ENCODE peak calls at places on chromosomes 7 and 10, in seven cellular contexts. M, Q, B, F, G, I and H are unnamed samples.

GRCh38 chr10:126157127-126157526 is 231.2 kb downstream of the ADAM12 start:
- DNase-seq in M (no peak), B (no peak), Q (no peak), I (no peak), G (no peak), F (no peak), H (no peak)

GRCh38 chr10:71218046-71218832 is 5.9 kb downstream of the UNC5B start:
- DNase-seq in B (no peak), Q (no peak), F (no peak), G (peak; percentile 64), I (no peak), M (no peak), H (no peak)

GRCh38 chr10:29130190-29130673 is 158.6 kb upstream of the LYZL1 start:
- DNase-seq in M (no peak), B (no peak), G (peak; percentile 59), Q (peak; percentile 36), I (no peak), F (no peak), H (peak; percentile 20)

GRCh38 chr7:65477326-65477725 is 103.7 kb downstream of the ZNF92 start:
- DNase-seq in Q (peak; percentile 7), G (peak; percentile 7), B (no peak), F (no peak), I (no peak), M (no peak), H (no peak)

GRCh38 chr7:142519077-142519789 is 230.0 kb upstream of the PRSS1 start:
- DNase-seq in I (no peak), G (no peak), Q (no peak), F (no peak), B (no peak), M (no peak), H (no peak)

GRCh38 chr10:52064084-52064845 is 249.8 kb upstream of the DKK1 start:
- DNase-seq in Q (no peak), G (no peak), F (no peak), B (no peak), I (no peak), M (no peak), H (no peak)

GRCh38 chr7:107441576-107442422 is 28.1 kb upstream of the GPR22 start:
- DNase-seq in G (no peak), Q (no peak), M (no peak), F (no peak), I (no peak), B (no peak), H (no peak)

GRCh38 chr10:62638062-62638477 is 166.4 kb upstream of the ADO start:
- DNase-seq in G (peak; percentile 72), F (no peak), I (no peak), Q (peak; percentile 79), B (no peak), M (no peak), H (no peak)

GRCh38 chr7:18866359-18867036 is 250.9 kb downstream of the TWIST1 start:
- DNase-seq in G (peak; percentile 99), B (peak; percentile 96), M (no peak), F (peak; percentile 83), Q (peak; percentile 41), I (peak; percentile 67), H (peak; percentile 28)

GRCh38 chr7:78345979-78346378 is 547.4 kb downstream of the PHTF2 start:
- DNase-seq in B (no peak), F (no peak), I (no peak), G (no peak), Q (no peak), M (no peak), H (no peak)

GRCh38 chr7:150371996-150372270 is 3.3 kb downstream of the REPIN1 start:
- DNase-seq in B (no peak), I (no peak), M (no peak), G (no peak), Q (no peak), F (no peak), H (no peak)

GRCh38 chr7:142964502-142965246 is 2.5 kb upstream of the KEL start:
- DNase-seq in Q (no peak), B (no peak), M (no peak), I (no peak), F (no peak), G (no peak), H (no peak)

GRCh38 chr10:100637785-100638184 is 102.0 kb downstream of the HIF1AN start:
- DNase-seq in Q (no peak), F (no peak), I (no peak), B (no peak), M (no peak), G (peak; percentile 3), H (no peak)

GRCh38 chr7:15720849-15721471 is 34.5 kb upstream of the MEOX2 start:
- DNase-seq in F (peak; percentile 52), M (no peak), I (no peak), B (peak; percentile 38), Q (peak; percentile 42), G (peak; percentile 58), H (peak; percentile 10)

DNA sequence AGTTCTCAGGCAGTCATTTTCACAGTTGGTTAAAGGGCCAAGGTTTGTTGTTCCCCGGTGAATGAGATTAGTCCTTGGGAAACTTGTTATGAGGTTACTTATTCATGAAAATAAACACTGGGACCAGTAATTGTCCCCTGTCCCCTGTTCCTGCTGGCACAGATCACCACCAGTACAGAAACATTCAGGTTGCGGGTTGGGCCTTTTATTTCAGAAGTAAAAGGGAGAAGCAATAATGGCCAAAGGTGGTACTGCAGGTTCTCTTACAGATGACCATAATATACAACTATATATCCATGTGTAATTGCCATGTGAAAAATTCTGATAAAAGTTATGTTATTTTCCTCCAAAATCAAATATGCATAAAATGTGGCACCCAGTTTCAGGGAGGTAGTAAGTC is 442.0 kb downstream of the SORCS1 start:
- DNase-seq in Q (no peak), F (no peak), M (no peak), B (no peak), G (no peak), I (no peak), H (no peak)
- TF ChIP-seq CTCF in Q (no peak), F (no peak), M (no peak), B (no peak), G (no peak), I (no peak), H (no peak)

GRCh38 chr7:118349604-118350003 is 125.1 kb downstream of the ANKRD7 start:
- DNase-seq in F (no peak), M (no peak), G (no peak), Q (no peak), I (no peak), B (no peak), H (no peak)

GRCh38 chr7:118350260-118350659 is 125.8 kb downstream of the ANKRD7 start:
- DNase-seq in G (no peak), B (no peak), Q (peak; percentile 10), M (no peak), I (no peak), F (no peak), H (no peak)

DNA sequence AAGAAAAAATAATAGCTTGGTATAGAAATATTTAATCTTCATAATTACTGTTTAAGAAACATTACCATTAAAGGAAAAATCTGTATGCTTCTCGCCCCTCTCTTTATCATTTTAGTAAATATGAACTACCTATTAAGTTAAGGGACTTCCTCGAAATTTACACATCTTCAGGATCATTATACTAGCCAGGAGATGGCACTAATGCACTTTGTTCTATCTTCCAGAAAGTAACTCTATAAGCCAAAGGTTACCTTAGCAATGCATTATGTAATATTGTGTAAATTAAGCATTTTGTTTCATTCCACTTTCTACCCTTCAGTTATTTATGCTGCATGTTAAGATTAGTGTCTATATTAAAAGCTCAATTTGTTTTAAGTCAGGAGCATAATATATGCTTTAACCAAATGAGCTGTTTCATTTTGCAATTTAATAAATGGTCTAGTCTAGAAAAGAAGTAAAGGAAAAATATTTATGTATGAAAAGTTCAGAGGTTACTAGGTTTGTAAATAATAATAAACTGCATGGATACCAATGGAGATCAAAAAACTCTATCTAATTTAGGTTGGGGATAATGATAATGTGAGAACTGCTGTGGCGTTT is 128.4 kb downstream of the ANKRD7 start:
- DNase-seq in I (no peak), B (peak; percentile 12), Q (peak; percentile 20), F (no peak), M (no peak), G (peak; percentile 23), H (no peak)
- TF ChIP-seq CTCF in I (no peak), B (no peak), Q (peak; percentile 13), F (peak; percentile 40), M (no peak), G (peak; percentile 21), H (no peak)

GRCh38 chr7:39952791-39953190 is 2.7 kb downstream of the CDK13 start:
- DNase-seq in G (peak; percentile 20), Q (no peak), B (no peak), I (no peak), F (no peak), M (no peak), H (no peak)

GRCh38 chr7:39951156-39951942 is 1.3 kb downstream of the CDK13 start:
- DNase-seq in G (peak; percentile 61), F (peak; percentile 50), I (no peak), M (peak; percentile 74), B (no peak), Q (peak; percentile 87), H (peak; percentile 77)

GRCh38 chr7:39951943-39952194 is 1.8 kb downstream of the CDK13 start:
- DNase-seq in I (no peak), Q (no peak), G (no peak), M (no peak), F (no peak), B (no peak), H (no peak)

GRCh38 chr7:39950473-39951155 is 558 bp downstream of the CDK13 start:
- DNase-seq in G (peak; percentile 53), I (no peak), Q (peak; percentile 61), M (no peak), B (no peak), F (peak; percentile 55), H (peak; percentile 58)

DNA sequence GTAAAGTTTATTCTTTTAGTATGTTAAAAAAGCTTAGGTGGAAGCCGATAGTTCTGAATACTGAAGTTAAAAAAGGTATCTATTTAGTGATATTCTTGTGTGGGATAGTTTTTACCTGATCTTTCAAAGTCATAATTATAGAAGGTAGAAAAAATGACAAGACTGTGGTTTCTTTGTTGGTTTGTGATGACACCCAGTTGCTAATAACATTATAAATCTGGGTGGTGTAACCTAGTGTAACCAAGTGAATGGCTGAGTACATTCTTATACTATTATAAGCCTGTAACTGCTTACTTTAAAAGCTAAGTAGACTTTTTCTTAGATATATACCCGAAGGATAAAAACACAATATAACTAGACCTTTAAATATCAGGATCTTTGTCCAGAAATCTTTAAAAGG is 2.3 kb downstream of the CDK13 start:
- DNase-seq in G (peak; percentile 58), M (no peak), Q (peak; percentile 24), B (no peak), I (no peak), F (no peak), H (peak; percentile 12)
- TF ChIP-seq CTCF in G (no peak), M (no peak), Q (no peak), B (no peak), I (no peak), F (no peak), H (no peak)

DNA sequence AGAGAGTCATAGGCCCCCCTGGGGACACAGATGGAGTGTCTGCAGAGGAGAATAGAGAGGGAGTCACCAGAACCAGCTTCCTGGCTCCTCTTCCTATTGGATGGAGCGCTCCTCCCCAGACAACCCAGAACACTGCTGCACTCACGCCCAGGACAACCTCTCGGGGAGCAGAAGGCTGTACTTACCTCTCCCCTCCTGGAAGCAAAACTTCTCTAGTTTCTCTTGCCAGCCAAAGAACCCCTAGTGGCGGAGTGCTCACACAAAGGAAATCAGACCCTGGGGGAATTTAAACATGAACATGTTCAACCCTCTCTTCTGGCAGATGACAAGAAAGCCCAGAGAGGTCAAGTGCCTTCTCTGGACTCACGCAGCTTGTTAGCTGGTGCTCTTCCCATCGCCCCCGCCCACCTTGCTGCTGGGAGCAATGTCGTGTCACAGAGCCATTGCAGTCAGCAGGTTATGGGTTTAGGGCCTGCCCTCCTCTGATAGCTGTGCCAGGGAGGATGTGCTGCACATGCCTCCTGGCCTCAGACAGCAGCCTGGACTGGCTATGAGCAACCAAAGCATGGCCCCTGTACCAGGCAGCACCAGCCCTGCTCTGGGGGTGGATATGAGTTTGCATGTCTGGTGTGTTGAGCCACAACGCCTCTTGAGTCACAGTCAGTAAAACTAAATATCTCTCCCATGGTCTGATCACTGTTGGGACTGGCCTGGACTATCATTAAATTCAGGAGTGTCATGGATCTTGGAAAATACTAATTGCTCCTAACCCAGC is 84.4 kb downstream of the SLIT1 start:
- DNase-seq in I (no peak), M (no peak), G (no peak), Q (peak; percentile 3), F (no peak), B (no peak), H (no peak)
- TF ChIP-seq CTCF in I (no peak), M (no peak), G (no peak), Q (no peak), F (no peak), B (no peak), H (no peak)